ENCODE peak calls at places on chromosomes 2 and 18, in eight cellular contexts. E is A549, G is mesendoderm, C is IMR-90, F is heart left ventricle, V is NB4, O is epithelial cell of esophagus, I is endodermal cell. L is an unnamed sample.

GRCh38 chr2:25664531-25665307 is 8.7 kb downstream of the DTNB start:
- DNase-seq in E (peak; percentile 83), G (peak; percentile 95), C (peak; percentile 74), F (peak; percentile 53), V (peak; percentile 62), O (peak; percentile 80), I (peak; percentile 90), L (peak; percentile 75)

GRCh38 chr2:88254437-88255081 is 84.4 kb downstream of the THNSL2 start:
- DNase-seq in E (no peak), G (peak; percentile 79), C (no peak), F (no peak), V (no peak), O (no peak), I (peak; percentile 70), L (no peak)

GRCh38 chr18:69935319-69936190 is 12.1 kb downstream of the CD226 start:
- DNase-seq in E (no peak), G (peak; percentile 96), C (no peak), F (no peak), V (no peak), O (peak; percentile 49), I (peak; percentile 78), L (peak; percentile 10)

GRCh38 chr2:43059183-43059897 is 167.1 kb downstream of the ZFP36L2 start:
- DNase-seq in E (no peak), G (no peak), C (peak; percentile 98), F (peak; percentile 89), V (peak; percentile 76), O (peak; percentile 83), I (no peak), L (peak; percentile 98)

GRCh38 chr2:155301221-155301620 is 602.7 kb downstream of the KCNJ3 start:
- DNase-seq in E (no peak), G (no peak), C (no peak), F (no peak), V (no peak), O (peak; percentile 60), I (no peak), L (no peak)

GRCh38 chr2:109374548-109375130 is 239.1 kb downstream of the SEPTIN10 start:
- DNase-seq in E (no peak), G (no peak), C (no peak), F (peak; percentile 9), V (no peak), O (no peak), I (peak; percentile 24), L (no peak)

GRCh38 chr18:59823611-59824195 is 76.1 kb upstream of the PMAIP1 start:
- DNase-seq in E (peak; percentile 27), G (peak; percentile 82), C (peak; percentile 80), F (peak; percentile 46), V (peak; percentile 60), O (peak; percentile 78), I (peak; percentile 96), L (peak; percentile 81)

GRCh38 chr18:47964086-47964485 is 33.6 kb upstream of the SMAD2 start:
- DNase-seq in E (no peak), G (no peak), C (no peak), F (no peak), V (no peak), O (peak; percentile 30), I (no peak), L (no peak)

GRCh38 chr18:39946623-39947061 is 2008.4 kb upstream of the PIK3C3 start:
- DNase-seq in E (peak; percentile 5), G (peak; percentile 80), C (peak; percentile 76), F (no peak), V (no peak), O (peak; percentile 83), I (peak; percentile 61), L (peak; percentile 91)

GRCh38 chr18:23307567-23308295 is 145.4 kb upstream of the RIOK3 start:
- DNase-seq in E (no peak), G (no peak), C (peak; percentile 58), F (no peak), V (peak; percentile 64), O (peak; percentile 46), I (peak; percentile 31), L (peak; percentile 64)
- H3K4me3 ChIP-seq in E (no peak overlapping the region), G (no peak overlapping the region), C (no peak overlapping the region), F (no peak overlapping the region), V (no peak overlapping the region), O (no peak overlapping the region), I (no peak overlapping the region), L (no peak overlapping the region)

DNA sequence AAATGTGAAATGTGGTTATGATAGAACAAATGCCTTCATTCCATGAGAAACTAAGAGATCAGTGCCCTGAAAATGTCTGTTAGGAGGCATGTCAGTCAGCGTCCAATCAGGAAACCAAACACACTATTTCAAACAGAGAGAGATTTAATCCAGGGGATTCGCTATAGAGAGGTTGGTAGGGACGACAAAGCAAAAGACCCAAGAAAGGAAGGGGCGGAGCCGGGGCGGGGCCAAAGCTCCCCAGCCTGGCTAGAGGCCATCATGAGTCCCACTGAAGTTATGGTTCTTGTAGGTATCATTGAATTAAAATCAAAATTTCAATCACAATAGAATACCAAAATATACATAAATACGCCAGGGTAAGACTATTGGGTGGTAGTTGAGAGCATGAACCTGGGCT is 32.9 kb upstream of the RNF149 start:
- DNase-seq in E (no peak), G (peak; percentile 26), C (no peak), F (no peak), V (no peak), O (no peak), I (peak; percentile 72), L (no peak)
- H3K4me3 ChIP-seq in E (no peak overlapping the region), G (no peak overlapping the region), C (no peak overlapping the region), F (no peak overlapping the region), V (no peak overlapping the region), O (no peak overlapping the region), I (no peak overlapping the region), L (no peak overlapping the region)

GRCh38 chr2:6524678-6525367 is 340.9 kb downstream of the CMPK2 start:
- DNase-seq in E (no peak), G (no peak), C (peak; percentile 27), F (no peak), V (no peak), O (no peak), I (no peak), L (peak; percentile 16)

GRCh38 chr2:6526093-6526824 is 339.4 kb downstream of the CMPK2 start:
- DNase-seq in E (no peak), G (peak; percentile 80), C (no peak), F (no peak), V (peak; percentile 6), O (peak; percentile 63), I (peak; percentile 75), L (no peak)

GRCh38 chr2:6523476-6523875 is 342.2 kb downstream of the CMPK2 start:
- DNase-seq in E (no peak), G (peak; percentile 4), C (no peak), F (no peak), V (no peak), O (no peak), I (no peak), L (no peak)

GRCh38 chr2:6531304-6531703 is 334.4 kb downstream of the CMPK2 start:
- DNase-seq in E (no peak), G (no peak), C (no peak), F (no peak), V (no peak), O (no peak), I (no peak), L (no peak)

DNA sequence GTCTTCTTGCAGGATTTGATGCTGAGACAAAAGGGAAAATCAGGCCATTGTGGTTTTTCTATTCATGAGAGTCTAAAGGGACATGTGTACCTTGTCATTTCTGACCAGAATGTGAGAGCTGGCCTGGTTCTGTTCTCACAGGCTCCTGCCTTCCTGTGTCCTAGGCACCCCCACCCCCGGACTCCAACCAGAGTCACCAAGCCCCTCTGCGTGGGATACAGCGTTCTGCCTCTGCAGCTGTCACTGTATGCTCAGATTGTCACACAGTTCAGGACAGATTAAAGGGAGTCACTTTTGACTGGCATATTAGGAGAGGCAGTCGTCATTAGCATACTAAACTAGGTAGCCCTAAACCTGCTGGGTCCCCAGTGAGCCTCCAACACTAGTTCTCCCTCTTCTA is 340.3 kb downstream of the CMPK2 start:
- DNase-seq in E (no peak), G (no peak), C (no peak), F (no peak), V (no peak), O (no peak), I (no peak), L (no peak)
- H3K4me3 ChIP-seq in E (no peak overlapping the region), G (no peak overlapping the region), C (no peak overlapping the region), F (no peak overlapping the region), V (no peak overlapping the region), O (no peak overlapping the region), I (no peak overlapping the region), L (no peak overlapping the region)

GRCh38 chr18:79395308-79395640 is 456 bp upstream of the NFATC1 start:
- DNase-seq in E (no peak), G (no peak), C (no peak), F (no peak), V (no peak), O (no peak), I (no peak), L (no peak)

GRCh38 chr18:79393626-79394401 is 1.9 kb upstream of the NFATC1 start:
- DNase-seq in E (peak; percentile 64), G (peak; percentile 88), C (peak; percentile 74), F (peak; percentile 96), V (peak; percentile 39), O (peak; percentile 63), I (peak; percentile 88), L (peak; percentile 88)

GRCh38 chr18:79393181-79393598 is 2.5 kb upstream of the NFATC1 start:
- DNase-seq in E (no peak), G (no peak), C (no peak), F (no peak), V (no peak), O (peak; percentile 3), I (peak; percentile 62), L (no peak)

GRCh38 chr18:79395761-79396404 is at the start of gene NFATC1:
- DNase-seq in E (peak; percentile 31), G (peak; percentile 86), C (peak; percentile 67), F (peak; percentile 89), V (no peak), O (peak; percentile 67), I (peak; percentile 93), L (peak; percentile 65)

GRCh38 chr18:79394438-79395307 is 1.1 kb upstream of the NFATC1 start:
- DNase-seq in E (no peak), G (peak; percentile 78), C (peak; percentile 49), F (peak; percentile 62), V (no peak), O (peak; percentile 33), I (peak; percentile 85), L (peak; percentile 27)
- H3K4me3 ChIP-seq in E (peak overlapping the region; percentile 52), G (no peak overlapping the region), C (no peak overlapping the region), F (peak overlapping the region; percentile 77), V (no peak overlapping the region), O (peak overlapping the region; percentile 8), I (peak overlapping the region; percentile 60), L (peak overlapping the region; percentile 3)

GRCh38 chr2:85135066-85135914 is 2.1 kb downstream of the TCF7L1 start:
- DNase-seq in E (no peak), G (peak; percentile 89), C (no peak), F (no peak), V (no peak), O (peak; percentile 44), I (peak; percentile 95), L (no peak)
- H3K4me3 ChIP-seq in E (no peak overlapping the region), G (no peak overlapping the region), C (peak overlapping the region; percentile 100), F (peak overlapping the region; percentile 86), V (no peak overlapping the region), O (peak overlapping the region; percentile 85), I (peak overlapping the region; percentile 97), L (peak overlapping the region; percentile 69)

GRCh38 chr2:197809064-197809463 is 4.7 kb downstream of the PLCL1 start:
- DNase-seq in E (no peak), G (no peak), C (no peak), F (no peak), V (no peak), O (no peak), I (no peak), L (no peak)
- H3K4me3 ChIP-seq in E (no peak overlapping the region), G (no peak overlapping the region), C (no peak overlapping the region), F (peak overlapping the region; percentile 81), V (no peak overlapping the region), O (no peak overlapping the region), I (no peak overlapping the region), L (no peak overlapping the region)

GRCh38 chr2:65661980-65662653 is 229.7 kb upstream of the SPRED2 start:
- DNase-seq in E (no peak), G (peak; percentile 10), C (peak; percentile 13), F (no peak), V (peak; percentile 95), O (no peak), I (no peak), L (no peak)
- H3K4me3 ChIP-seq in E (no peak overlapping the region), G (no peak overlapping the region), C (no peak overlapping the region), F (peak overlapping the region; percentile 2), V (peak overlapping the region; percentile 74), O (no peak overlapping the region), I (no peak overlapping the region), L (peak overlapping the region; percentile 6)